ENCODE peak calls at places on chromosomes 4 and X, in ten cellular contexts. J is CD4-positive, alpha-beta memory T cell; T is body of pancreas; N is breast epithelium; H is IMR-90; V is heart left ventricle; M is neuronal stem cell; P is H9; Z is right atrium auricular region; B is neural progenitor cell. K is an unnamed sample. For H3K9me3 and H3K4me1, the result is how much of the 10 kb centered on the place peaks cover.

GRCh38 chrX:150478496-150479492 is 89.6 kb upstream of the MTM1 start:
- DNase-seq in J (peak), V (no peak), H (no peak), N (no peak), P (no peak), T (no peak), Z (no peak), B (no peak), M (no peak), K (no peak)

GRCh38 chr4:70518716-70519115 is 347 bp downstream of the AMTN start:
- DNase-seq in N (no peak), M (no peak), T (no peak), H (no peak), B (no peak), V (no peak), J (no peak), P (no peak), Z (no peak), K (peak)

GRCh38 chrX:31012509-31013025 is 59.3 kb downstream of the FTHL17 start:
- DNase-seq in P (no peak), B (no peak), V (no peak), H (no peak), N (no peak), T (no peak), Z (no peak), J (no peak), M (no peak), K (no peak)

GRCh38 chrX:68632491-68632890 is 15.0 kb upstream of the STARD8 start:
- DNase-seq in P (no peak), M (no peak), Z (no peak), T (no peak), B (no peak), N (no peak), H (no peak), V (no peak), J (no peak), K (no peak)

GRCh38 chr4:133377286-133377685 is 228.2 kb downstream of the PCDH10 start:
- DNase-seq in H (no peak), Z (no peak), B (no peak), N (no peak), J (no peak), T (no peak), P (peak), V (no peak), M (no peak), K (no peak)

GRCh38 chrX:107542500-107542899 is 85.8 kb upstream of the PRPS1 start:
- DNase-seq in P (peak), T (no peak), Z (no peak), J (no peak), H (peak), V (no peak), N (no peak), B (peak), M (no peak), K (peak)

GRCh38 chr4:3520796-3521600 is 11.2 kb downstream of the LRPAP1 start:
- DNase-seq in M (no peak), T (no peak), P (no peak), J (no peak), N (no peak), Z (no peak), V (peak), B (no peak), H (no peak), K (no peak)

GRCh38 chr4:46274717-46275116 is 115.2 kb downstream of the GABRA2 start:
- DNase-seq in Z (no peak), N (no peak), T (no peak), M (no peak), J (no peak), B (peak), H (no peak), V (no peak), P (no peak), K (peak)

GRCh38 chrX:139929876-139930275 is 3.0 kb downstream of the ATP11C start:
- DNase-seq in V (no peak), B (peak), H (no peak), N (no peak), P (no peak), M (no peak), Z (no peak), T (no peak), J (no peak), K (no peak)

GRCh38 chr4:3332498-3332897 is 39.7 kb downstream of the RGS12 start:
- DNase-seq in T (no peak), M (no peak), V (no peak), J (no peak), N (no peak), H (no peak), P (no peak), Z (peak), B (no peak), K (no peak)

GRCh38 chrX:49761481-49761880 is 65.7 kb upstream of the PAGE1 start:
- DNase-seq in Z (no peak), V (no peak), T (peak), B (peak), J (peak), M (peak), N (no peak), H (peak), P (no peak), K (no peak)

GRCh38 chr4:173448103-173448502 is 49.2 kb upstream of the SCRG1 start:
- DNase-seq in H (peak), T (no peak), J (no peak), N (no peak), Z (no peak), M (no peak), B (no peak), V (no peak), P (no peak), K (no peak)

GRCh38 chrX:132622130-132622529 is 133.3 kb upstream of the MBNL3 start:
- DNase-seq in N (no peak), J (no peak), Z (no peak), B (no peak), H (peak), P (no peak), M (no peak), T (no peak), V (no peak), K (peak)

GRCh38 chrX:132671229-132671641 is 182.4 kb upstream of the MBNL3 start:
- DNase-seq in B (peak), N (no peak), Z (no peak), T (no peak), M (no peak), J (no peak), V (no peak), P (peak), H (peak), K (no peak)

GRCh38 chrX:16487620-16488380 is 162.2 kb upstream of the S100G start:
- DNase-seq in P (no peak), Z (no peak), J (no peak), V (no peak), B (no peak), T (no peak), H (peak), M (no peak), N (no peak), K (peak)

GRCh38 chr4:153623491-153623890 is 60.6 kb upstream of the TLR2 start:
- DNase-seq in T (no peak), N (no peak), B (no peak), H (no peak), Z (no peak), V (no peak), P (no peak), M (no peak), J (no peak), K (no peak)

GRCh38 chr4:134687646-134688628 is 486.3 kb upstream of the PABPC4L start:
- DNase-seq in H (no peak), M (no peak), T (no peak), N (no peak), J (no peak), V (no peak), P (no peak), B (no peak), Z (no peak), K (no peak)

GRCh38 chrX:68703849-68704248 is 56.4 kb downstream of the STARD8 start:
- DNase-seq in M (no peak), V (no peak), Z (no peak), B (no peak), N (no peak), J (no peak), T (no peak), P (no peak), H (no peak), K (no peak)

GRCh38 chrX:54494970-54495813 is 842 bp downstream of the FGD1 start:
- DNase-seq in M (no peak), P (no peak), J (no peak), T (peak), Z (no peak), H (peak), B (peak), V (no peak), N (no peak), K (peak)

GRCh38 chrX:138775501-138775900 is 64.0 kb upstream of the FGF13 start:
- DNase-seq in H (peak), T (no peak), V (no peak), Z (no peak), M (no peak), B (peak), N (no peak), J (no peak), P (no peak), K (peak)

GRCh38 chr4:119020158-119020557 is 115.5 kb upstream of the MYOZ2 start:
- DNase-seq in V (no peak), Z (no peak), T (no peak), P (no peak), J (no peak), N (no peak), H (peak), M (no peak), B (no peak), K (no peak)

GRCh38 chr4:113635739-113636437 is 125.7 kb downstream of the CAMK2D start:
- DNase-seq in V (no peak), T (no peak), N (no peak), P (no peak), B (no peak), M (no peak), Z (no peak), J (no peak), H (peak), K (no peak)

GRCh38 chrX:56429581-56429980 is 133.8 kb upstream of the UBQLN2 start:
- DNase-seq in J (no peak), M (no peak), T (no peak), Z (no peak), N (no peak), V (no peak), H (no peak), P (peak), B (peak), K (no peak)

GRCh38 chr4:90503677-90504076 is 376.5 kb downstream of the CCSER1 start:
- DNase-seq in H (no peak), N (no peak), T (no peak), M (no peak), Z (no peak), J (no peak), B (peak), P (no peak), V (no peak), K (no peak)
- H3K9me3 ChIP-seq in H (under half), N (under half), T (under half), M (under half), Z (under half), J (under half), B (under half), P (under half), V (under half), K (under half)

DNA sequence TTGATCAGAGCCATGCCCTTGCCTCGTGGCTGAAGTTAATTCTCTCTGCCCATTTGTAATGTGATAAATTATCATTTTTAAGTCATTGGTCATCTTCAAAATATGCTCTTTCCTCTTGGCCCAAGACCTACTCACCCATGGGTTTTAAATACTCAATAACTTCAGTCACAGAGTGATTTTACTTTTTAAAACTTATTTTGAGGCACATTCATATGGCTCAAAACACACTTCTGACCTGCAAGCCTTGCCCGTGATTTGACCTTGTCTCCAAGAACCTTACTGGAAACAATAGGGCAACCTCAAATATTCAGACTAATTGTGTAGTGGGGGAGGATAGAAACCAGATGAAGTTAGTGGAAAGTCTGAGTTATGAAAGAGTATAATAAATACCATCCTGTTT is 176.2 kb upstream of the LNX1 start:
- DNase-seq in B (no peak), N (no peak), T (no peak), M (no peak), J (no peak), P (no peak), Z (no peak), H (no peak), V (no peak), K (no peak)
- H3K4me1 ChIP-seq in B (under half), N (under half), T (under half), M (under half), J (under half), P (under half), Z (under half), H (under half), V (under half), K (under half)

GRCh38 chrX:151815461-151815860 is 80.9 kb downstream of the CNGA2 start:
- DNase-seq in B (no peak), H (no peak), Z (peak), N (no peak), V (no peak), J (no peak), T (no peak), M (no peak), P (no peak), K (no peak)

GRCh38 chrX:151814767-151815166 is 80.2 kb downstream of the CNGA2 start:
- DNase-seq in Z (peak), N (no peak), H (no peak), M (no peak), J (no peak), P (no peak), T (no peak), B (no peak), V (no peak), K (no peak)

GRCh38 chrX:151821226-151821625 is 86.7 kb downstream of the CNGA2 start:
- DNase-seq in H (no peak), P (no peak), V (no peak), B (no peak), N (no peak), T (no peak), M (no peak), Z (peak), J (no peak), K (no peak)

GRCh38 chrX:151818828-151819227 is 84.3 kb downstream of the CNGA2 start:
- DNase-seq in J (no peak), Z (no peak), T (no peak), V (no peak), H (no peak), B (no peak), P (no peak), N (no peak), M (no peak), K (no peak)

GRCh38 chrX:151816914-151817313 is 82.4 kb downstream of the CNGA2 start:
- DNase-seq in B (no peak), T (no peak), H (no peak), M (no peak), J (no peak), P (no peak), V (no peak), Z (no peak), N (no peak), K (no peak)
- H3K9me3 ChIP-seq in B (under half), T (under half), H (under half), M (under half), J (under half), P (half or more), V (under half), Z (under half), N (under half), K (under half)

GRCh38 chr4:75057369-75057768 is 124.5 kb downstream of the PARM1 start:
- DNase-seq in T (no peak), M (no peak), J (no peak), N (no peak), Z (no peak), P (no peak), B (no peak), H (no peak), V (no peak), K (no peak)
- H3K4me1 ChIP-seq in T (under half), M (under half), J (under half), N (under half), Z (under half), P (under half), B (under half), H (under half), V (under half), K (under half)

GRCh38 chr4:107774681-107775080 is 50.1 kb upstream of the SGMS2 start:
- DNase-seq in H (no peak), T (no peak), M (no peak), J (no peak), N (no peak), V (no peak), P (no peak), B (no peak), Z (no peak), K (no peak)

GRCh38 chr4:107780665-107781064 is 44.1 kb upstream of the SGMS2 start:
- DNase-seq in J (peak), P (no peak), H (no peak), V (no peak), M (peak), T (no peak), B (peak), Z (no peak), N (no peak), K (peak)

GRCh38 chr4:107777890-107778289 is 46.8 kb upstream of the SGMS2 start:
- DNase-seq in J (no peak), B (no peak), M (no peak), V (no peak), Z (no peak), P (no peak), N (no peak), T (no peak), H (no peak), K (no peak)

GRCh38 chr4:107778784-107779530 is 45.8 kb upstream of the SGMS2 start:
- DNase-seq in B (no peak), M (no peak), P (no peak), V (no peak), T (no peak), Z (no peak), N (no peak), J (no peak), H (no peak), K (no peak)
- H3K9me3 ChIP-seq in B (under half), M (under half), P (under half), V (under half), T (under half), Z (under half), N (under half), J (under half), H (under half), K (under half)

GRCh38 chrX:86263526-86263925 is 115.3 kb downstream of the DACH2 start:
- DNase-seq in B (peak), J (no peak), P (peak), T (no peak), M (peak), H (no peak), Z (no peak), V (no peak), N (no peak), K (no peak)
- H3K4me1 ChIP-seq in B (under half), J (under half), P (under half), T (under half), M (under half), H (under half), Z (under half), V (under half), N (under half), K (under half)

GRCh38 chr4:374298-375160 is 36.9 kb downstream of the ZNF141 start:
- DNase-seq in J (no peak), Z (no peak), P (no peak), T (no peak), V (no peak), M (no peak), N (no peak), B (no peak), H (no peak), K (no peak)
- H3K9me3 ChIP-seq in J (under half), Z (half or more), P (half or more), T (under half), V (half or more), M (under half), N (half or more), B (half or more), H (half or more), K (half or more)